ENCODE peak calls at places on chromosomes 13 and 19, in five cellular contexts. O, H, B, S and F are unnamed samples.

GRCh38 chr19:53328967-53329366 is 4.6 kb upstream of the ZNF845 start:
- DNase-seq in O (no peak), H (no peak), B (no peak), S (no peak), F (no peak)

GRCh38 chr19:27822336-27822735 is 1390.6 kb downstream of the UQCRFS1 start:
- DNase-seq in O (no peak), H (no peak), B (no peak), S (no peak), F (no peak)

GRCh38 chr13:72261732-72262131 is 394.7 kb upstream of the DACH1 start:
- DNase-seq in O (no peak), H (no peak), B (no peak), S (no peak), F (no peak)

GRCh38 chr19:1182727-1183126 is 8.7 kb upstream of the SBNO2 start:
- DNase-seq in O (no peak), H (no peak), B (no peak), S (no peak), F (no peak)

GRCh38 chr13:29474991-29475390 is 120.5 kb downstream of the SLC7A1 start:
- DNase-seq in O (no peak), H (no peak), B (no peak), S (peak), F (no peak)

GRCh38 chr19:41540041-41540695 is 35.8 kb upstream of the CEACAM21 start:
- DNase-seq in O (no peak), H (no peak), B (no peak), S (no peak), F (no peak)

GRCh38 chr19:43782311-43782660 is 1.5 kb upstream of the KCNN4 start:
- DNase-seq in O (no peak), H (no peak), B (no peak), S (no peak), F (no peak)

GRCh38 chr13:38688674-38689073 is 1.8 kb downstream of the FREM2 start:
- DNase-seq in O (no peak), H (no peak), B (no peak), S (no peak), F (no peak)

GRCh38 chr19:38165335-38165734 is 58.7 kb downstream of the DPF1 start:
- DNase-seq in O (no peak), H (no peak), B (no peak), S (no peak), F (no peak)

GRCh38 chr19:38213911-38214625 is 10.0 kb downstream of the DPF1 start:
- DNase-seq in O (peak), H (no peak), B (peak), S (peak), F (no peak)

GRCh38 chr13:43493496-43494000 is 293.2 kb downstream of the ENOX1 start:
- DNase-seq in O (no peak), H (no peak), B (no peak), S (no peak), F (no peak)

GRCh38 chr13:52809310-52809769 is 39.1 kb downstream of the PCDH8 start:
- DNase-seq in O (no peak), H (peak), B (no peak), S (peak), F (peak)

GRCh38 chr19:30272554-30272953 is 99.6 kb upstream of the ZNF536 start:
- DNase-seq in O (no peak), H (no peak), B (no peak), S (no peak), F (no peak)

GRCh38 chr19:46221981-46222610 is 7.4 kb upstream of the IGFL1 start:
- DNase-seq in O (no peak), H (peak), B (no peak), S (peak), F (no peak)